ENCODE peak calls at places on chromosome 7, in nine cellular contexts. V, J, N, E, Q, P, H, S and F are unnamed samples.

GRCh38 chr7:78022165-78022564 is 223.6 kb downstream of the PHTF2 start:
- DNase-seq in E (no peak), N (no peak), Q (no peak), J (no peak), V (no peak), S (no peak), H (no peak), P (no peak), F (no peak)

GRCh38 chr7:55545496-55545895 is 26.8 kb downstream of the VOPP1 start:
- DNase-seq in Q (peak), H (no peak), S (no peak), J (no peak), E (peak), N (peak), V (no peak), P (peak), F (no peak)

GRCh38 chr7:50499092-50499491 is 48.9 kb upstream of the FIGNL1 start:
- DNase-seq in V (peak), P (no peak), Q (no peak), H (no peak), E (no peak), N (no peak), S (no peak), J (no peak), F (no peak)

GRCh38 chr7:114590298-114590697 is 175.7 kb downstream of the FOXP2 start:
- DNase-seq in P (no peak), J (no peak), E (no peak), S (no peak), N (no peak), V (no peak), Q (no peak), H (no peak), F (no peak)

GRCh38 chr7:41984888-41985287 is 252.1 kb downstream of the GLI3 start:
- DNase-seq in V (no peak), S (no peak), H (no peak), N (peak), Q (peak), P (peak), E (peak), J (no peak), F (no peak)

GRCh38 chr7:8710124-8710523 is 276.7 kb downstream of the NXPH1 start:
- DNase-seq in P (no peak), V (no peak), S (no peak), J (no peak), E (no peak), Q (no peak), N (no peak), H (no peak), F (no peak)

GRCh38 chr7:23067271-23067670 is 38.3 kb upstream of the KLHL7 start:
- DNase-seq in S (no peak), E (peak), J (no peak), N (no peak), H (no peak), P (peak), V (no peak), Q (no peak), F (no peak)

GRCh38 chr7:2811476-2812118 is 32.5 kb downstream of the GNA12 start:
- DNase-seq in S (no peak), J (peak), P (peak), H (no peak), Q (peak), N (no peak), V (peak), E (peak), F (no peak)

GRCh38 chr7:18761046-18761445 is 265.5 kb downstream of the HDAC9 start:
- DNase-seq in V (no peak), Q (no peak), J (no peak), S (no peak), P (no peak), H (no peak), E (no peak), N (no peak), F (no peak)

GRCh38 chr7:19575909-19576557 is 132.8 kb downstream of the POLR1F start:
- DNase-seq in E (no peak), P (peak), Q (peak), V (no peak), J (no peak), S (no peak), H (no peak), N (peak), F (no peak)

GRCh38 chr7:2036786-2037185 is 196.0 kb downstream of the MAD1L1 start:
- DNase-seq in N (no peak), P (no peak), E (no peak), V (peak), H (no peak), Q (no peak), J (no peak), S (no peak), F (no peak)

GRCh38 chr7:7972128-7972527 is 3.5 kb downstream of the GLCCI1 start:
- DNase-seq in V (no peak), E (no peak), N (no peak), Q (no peak), J (no peak), S (no peak), H (no peak), P (no peak), F (no peak)

GRCh38 chr7:135213831-135214230 is 2.5 kb upstream of the WDR91 start:
- DNase-seq in Q (peak), N (no peak), H (no peak), S (no peak), J (no peak), V (no peak), P (peak), E (no peak), F (no peak)

GRCh38 chr7:155860840-155861479 is 48.7 kb upstream of the SHH start:
- DNase-seq in E (peak), H (no peak), Q (peak), S (no peak), V (peak), N (peak), J (peak), P (peak), F (no peak)

GRCh38 chr7:79282051-79282694 is 171.3 kb downstream of the MAGI2 start:
- DNase-seq in E (peak), J (no peak), H (no peak), S (no peak), Q (peak), N (peak), V (no peak), P (peak), F (no peak)

GRCh38 chr7:102469351-102469971 is 4.7 kb downstream of the LRWD1 start:
- DNase-seq in J (no peak), V (no peak), H (no peak), S (no peak), Q (no peak), E (no peak), P (no peak), N (no peak), F (no peak)

GRCh38 chr7:130904031-130904757 is 170.2 kb upstream of the KLF14 start:
- DNase-seq in J (no peak), Q (peak), H (no peak), P (peak), V (no peak), E (peak), N (peak), S (no peak), F (no peak)

GRCh38 chr7:28955723-28956607 is 2.2 kb downstream of the TRIL start:
- DNase-seq in N (peak), E (peak), V (peak), P (peak), S (peak), Q (peak), H (no peak), J (peak), F (peak)

GRCh38 chr7:25894002-25894901 is 257.7 kb upstream of the NFE2L3 start:
- DNase-seq in P (peak), H (peak), N (peak), S (peak), V (no peak), Q (peak), E (no peak), J (peak), F (peak)

GRCh38 chr7:88432321-88432720 is 125.6 kb upstream of the STEAP4 start:
- DNase-seq in S (no peak), J (no peak), P (no peak), Q (no peak), V (no peak), H (no peak), N (no peak), E (no peak), F (no peak)

GRCh38 chr7:158828343-158829020 is 827 bp downstream of the ESYT2 start:
- DNase-seq in P (no peak), Q (peak), H (no peak), E (no peak), J (peak), V (peak), S (peak), N (no peak), F (peak)

GRCh38 chr7:81488210-81488609 is 281.6 kb downstream of the HGF start:
- DNase-seq in V (no peak), S (no peak), E (no peak), N (peak), Q (peak), H (no peak), P (peak), J (no peak), F (no peak)

GRCh38 chr7:150688630-150689029 is 3.1 kb downstream of the GIMAP2 start:
- DNase-seq in E (no peak), N (no peak), J (no peak), Q (no peak), V (no peak), S (no peak), P (no peak), H (no peak), F (no peak)

GRCh38 chr7:132495931-132496330 is 80.3 kb downstream of the PLXNA4 start:
- DNase-seq in V (no peak), Q (no peak), P (no peak), E (no peak), H (no peak), N (no peak), S (no peak), J (no peak), F (no peak)

GRCh38 chr7:15972767-15973362 is 286.4 kb upstream of the MEOX2 start:
- DNase-seq in N (no peak), Q (no peak), V (no peak), P (peak), E (peak), S (no peak), J (no peak), H (no peak), F (no peak)

GRCh38 chr7:94656925-94657731 is 1.2 kb upstream of the SGCE start:
- DNase-seq in J (no peak), H (no peak), N (peak), Q (peak), S (peak), E (peak), P (peak), V (no peak), F (no peak)

GRCh38 chr7:1590476-1590875 is 20.6 kb upstream of the PSMG3 start:
- DNase-seq in E (no peak), H (no peak), J (no peak), V (no peak), S (no peak), Q (no peak), N (no peak), P (no peak), F (no peak)

GRCh38 chr7:27164381-27165088 is 802 bp downstream of the HOXA9 start:
- DNase-seq in E (no peak), H (no peak), V (peak), P (no peak), Q (peak), S (peak), J (no peak), N (peak), F (no peak)
- TF ChIP-seq CTCF in E (no peak), H (no peak), V (no peak), P (no peak), Q (peak), S (peak), J (no peak), N (peak), F (no peak)

GRCh38 chr7:137940656-137941518 is 61.0 kb downstream of the CREB3L2 start:
- DNase-seq in P (peak), E (peak), Q (no peak), J (no peak), V (no peak), N (no peak), H (no peak), S (no peak), F (no peak)
- TF ChIP-seq CTCF in P (no peak), E (no peak), Q (no peak), J (no peak), V (no peak), N (no peak), H (no peak), S (no peak), F (no peak)

GRCh38 chr7:123771256-123771655 is 22.5 kb upstream of the WASL start:
- DNase-seq in P (no peak), H (no peak), Q (peak), E (no peak), V (no peak), S (no peak), N (no peak), J (no peak), F (no peak)
- TF ChIP-seq CTCF in P (peak), H (no peak), Q (peak), E (no peak), V (no peak), S (no peak), N (peak), J (no peak), F (no peak)

DNA sequence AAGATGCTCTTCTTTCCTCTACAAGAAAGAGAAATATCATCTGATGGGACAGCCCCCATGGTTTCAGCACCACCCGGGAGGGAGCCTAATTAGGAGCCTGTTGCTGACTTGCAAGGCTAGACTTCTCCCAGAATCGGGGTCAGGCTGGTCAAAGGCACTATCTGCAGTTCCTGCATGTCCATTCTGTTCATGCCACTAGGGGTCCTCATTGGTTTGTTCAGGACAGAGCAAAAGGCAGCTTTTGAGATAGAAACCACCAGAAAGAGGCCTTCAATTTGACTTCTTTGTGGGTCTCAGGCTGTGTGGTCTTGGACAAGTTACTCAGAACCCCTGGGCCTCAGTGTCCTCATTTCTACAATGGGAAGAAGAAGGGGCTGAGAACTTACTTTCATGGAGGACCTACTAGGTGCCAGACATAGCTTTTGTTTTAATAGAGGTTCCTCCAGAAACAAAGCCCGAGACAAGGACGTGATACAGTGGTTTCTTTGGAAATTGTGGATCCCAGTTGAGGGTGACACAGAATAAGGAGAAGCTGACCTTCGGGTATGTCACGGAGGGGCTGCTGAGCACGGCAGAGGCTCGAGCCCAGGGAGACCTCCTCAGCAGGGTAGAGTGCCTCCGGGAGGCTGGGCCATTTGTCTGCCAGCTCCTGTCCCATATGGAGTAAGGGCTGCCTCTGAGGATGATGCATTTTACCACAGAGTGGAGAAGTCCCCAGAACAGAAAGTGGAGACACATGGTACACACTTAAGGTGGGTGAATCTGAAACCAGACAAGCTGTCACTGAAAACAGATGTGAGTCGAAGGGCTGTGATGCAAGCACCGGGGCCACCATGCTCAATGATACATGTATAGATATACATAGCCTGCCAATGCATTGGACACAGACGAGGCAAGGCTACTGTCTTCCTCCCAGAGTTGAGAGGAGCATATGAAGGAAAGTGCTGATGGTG is 33.1 kb upstream of the NEUROD6 start:
- DNase-seq in J (peak), Q (peak), V (no peak), S (peak), N (peak), E (peak), P (peak), H (no peak), F (peak)
- TF ChIP-seq CTCF in J (no peak), Q (peak), V (peak), S (peak), N (peak), E (peak), P (peak), H (peak), F (peak)

GRCh38 chr7:30284298-30285066 is at the start of gene ZNRF2:
- DNase-seq in E (peak), V (peak), S (peak), N (peak), Q (peak), J (peak), P (peak), H (peak), F (peak)
- TF ChIP-seq CTCF in E (peak), V (peak), S (peak), N (peak), Q (peak), J (peak), P (peak), H (peak), F (peak)

GRCh38 chr7:64618785-64619456 is 47.0 kb upstream of the ZNF107 start:
- DNase-seq in E (peak), J (no peak), N (peak), S (no peak), V (no peak), P (peak), Q (peak), H (no peak), F (no peak)
- TF ChIP-seq CTCF in E (peak), J (peak), N (peak), S (peak), V (peak), P (peak), Q (peak), H (peak), F (no peak)